ENCODE peak calls at places on chromosomes 5 and 9, in six cellular contexts. L is lower lobe of right lung, H is Peyer's patch, E is hepatocyte, W is cardiac muscle cell, F is BE2C. S is an unnamed sample.

GRCh38 chr5:131082034-131082550 is 83.0 kb downstream of the HINT1 start:
- DNase-seq in L (no peak), H (no peak), E (no peak), W (peak; percentile 10), F (no peak), S (no peak)

GRCh38 chr5:136808756-136809155 is 443.4 kb upstream of the TRPC7 start:
- DNase-seq in L (no peak), H (no peak), E (no peak), W (no peak), F (no peak), S (no peak)

GRCh38 chr5:176793343-176793699 is 17.0 kb upstream of the UNC5A start:
- DNase-seq in L (no peak), H (no peak), E (no peak), W (no peak), F (peak; percentile 70), S (peak; percentile 5)

GRCh38 chr5:43428034-43428712 is 16.0 kb upstream of the CCL28 start:
- DNase-seq in L (no peak), H (no peak), E (no peak), W (no peak), F (no peak), S (peak; percentile 92)

GRCh38 chr5:138109463-138110265 is 25.8 kb downstream of the WNT8A start:
- DNase-seq in L (no peak), H (no peak), E (no peak), W (no peak), F (no peak), S (peak; percentile 17)

GRCh38 chr9:35603506-35603985 is 1.5 kb upstream of the TESK1 start:
- DNase-seq in L (peak; percentile 66), H (no peak), E (peak; percentile 57), W (peak; percentile 93), F (no peak), S (peak; percentile 50)

GRCh38 chr5:169655353-169655752 is 18.3 kb downstream of the DOCK2 start:
- DNase-seq in L (no peak), H (no peak), E (no peak), W (no peak), F (no peak), S (no peak)

GRCh38 chr9:137067860-137068538 is 2.4 kb downstream of the SAPCD2 start:
- DNase-seq in L (peak; percentile 85), H (peak; percentile 91), E (peak; percentile 86), W (peak; percentile 83), F (peak; percentile 85), S (peak; percentile 72)

GRCh38 chr5:83441752-83442151 is 29.8 kb upstream of the VCAN start:
- DNase-seq in L (no peak), H (no peak), E (no peak), W (no peak), F (no peak), S (no peak)

GRCh38 chr9:114424126-114424525 is 36.3 kb upstream of the AKNA start:
- DNase-seq in L (no peak), H (peak; percentile 27), E (no peak), W (no peak), F (no peak), S (no peak)

GRCh38 chr5:10351199-10351881 is 2.2 kb upstream of the MARCHF6 start:
- DNase-seq in L (no peak), H (no peak), E (no peak), W (peak; percentile 87), F (no peak), S (peak; percentile 95)

GRCh38 chr9:135602789-135603481 is 36.4 kb downstream of the GLT6D1 start:
- DNase-seq in L (peak; percentile 55), H (peak; percentile 52), E (peak; percentile 64), W (peak; percentile 39), F (peak; percentile 58), S (peak; percentile 15)

GRCh38 chr9:13651526-13651925 is 372.0 kb upstream of the MPDZ start:
- DNase-seq in L (no peak), H (no peak), E (no peak), W (no peak), F (no peak), S (no peak)

GRCh38 chr5:175711472-175712312 is 53.8 kb downstream of the HRH2 start:
- DNase-seq in L (no peak), H (no peak), E (no peak), W (no peak), F (no peak), S (no peak)

GRCh38 chr5:178642351-178642909 is 15.6 kb upstream of the CLK4 start:
- DNase-seq in L (no peak), H (no peak), E (peak; percentile 31), W (peak; percentile 98), F (peak; percentile 93), S (peak; percentile 96)

GRCh38 chr5:92801921-92802320 is 779.1 kb downstream of the NR2F1-AS1 start:
- DNase-seq in L (no peak), H (no peak), E (peak; percentile 25), W (no peak), F (no peak), S (no peak)

GRCh38 chr5:179060116-179061008 is at the start of gene ZNF354C:
- DNase-seq in L (peak; percentile 93), H (peak; percentile 84), E (peak; percentile 93), W (peak; percentile 95), F (peak; percentile 96), S (peak; percentile 60)

GRCh38 chr5:78747703-78748359 is 99.3 kb upstream of the LHFPL2 start:
- DNase-seq in L (no peak), H (no peak), E (no peak), W (peak; percentile 55), F (no peak), S (peak; percentile 36)

GRCh38 chr5:155729684-155730059 is 597.3 kb upstream of the SGCD start:
- DNase-seq in L (peak; percentile 26), H (no peak), E (peak; percentile 39), W (peak; percentile 2), F (no peak), S (no peak)

GRCh38 chr5:82356808-82357671 is 78.9 kb upstream of the RPS23 start:
- DNase-seq in L (peak; percentile 68), H (peak; percentile 61), E (peak; percentile 75), W (peak; percentile 96), F (no peak), S (peak; percentile 99)

GRCh38 chr5:177473461-177473991 is at the start of gene DBN1:
- DNase-seq in L (no peak), H (no peak), E (peak; percentile 89), W (peak; percentile 72), F (peak; percentile 70), S (no peak)

GRCh38 chr5:81187885-81188284 is 45.2 kb upstream of the CKMT2 start:
- DNase-seq in L (no peak), H (no peak), E (no peak), W (no peak), F (peak; percentile 36), S (no peak)

GRCh38 chr5:173568703-173569102 is 47.7 kb downstream of the BOD1 start:
- DNase-seq in L (no peak), H (no peak), E (no peak), W (no peak), F (no peak), S (no peak)

GRCh38 chr9:83384214-83384613 is 154.0 kb downstream of the FRMD3 start:
- DNase-seq in L (no peak), H (no peak), E (no peak), W (no peak), F (peak; percentile 87), S (no peak)

GRCh38 chr5:71974622-71975021 is 132.7 kb upstream of the MAP1B start:
- DNase-seq in L (no peak), H (no peak), E (no peak), W (no peak), F (no peak), S (peak; percentile 77)

GRCh38 chr9:37593877-37594448 is 1.6 kb upstream of the TOMM5 start:
- DNase-seq in L (no peak), H (no peak), E (no peak), W (no peak), F (no peak), S (no peak)

GRCh38 chr9:14433841-14434511 is 120.0 kb upstream of the NFIB start:
- DNase-seq in L (no peak), H (no peak), E (peak; percentile 58), W (peak; percentile 86), F (peak; percentile 69), S (peak; percentile 57)

DNA sequence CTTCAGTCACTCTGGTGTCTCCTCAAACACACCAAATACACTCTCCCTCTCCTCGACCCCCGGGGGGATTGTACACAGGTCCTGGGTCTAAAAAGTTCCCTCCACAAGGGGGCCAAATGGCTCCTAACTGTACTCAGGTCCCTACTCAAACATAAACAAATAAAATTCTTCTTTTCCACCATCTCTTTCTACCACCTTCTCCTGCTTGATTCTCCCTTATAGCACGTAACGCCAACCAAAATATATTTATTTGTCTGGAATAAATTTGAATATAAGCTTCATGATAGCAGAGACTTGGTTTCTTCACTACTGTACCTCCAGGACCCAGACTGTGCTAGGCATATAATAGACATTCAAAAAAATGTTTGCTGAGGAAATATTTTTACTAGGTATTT is 21.4 kb downstream of the ZNF608 start:
- DNase-seq in L (no peak), H (no peak), E (no peak), W (no peak), F (no peak), S (no peak)
- TF ChIP-seq CTCF in L (no peak), H (no peak), E (no peak), W (no peak), F (peak; percentile 50), S (no peak)

DNA sequence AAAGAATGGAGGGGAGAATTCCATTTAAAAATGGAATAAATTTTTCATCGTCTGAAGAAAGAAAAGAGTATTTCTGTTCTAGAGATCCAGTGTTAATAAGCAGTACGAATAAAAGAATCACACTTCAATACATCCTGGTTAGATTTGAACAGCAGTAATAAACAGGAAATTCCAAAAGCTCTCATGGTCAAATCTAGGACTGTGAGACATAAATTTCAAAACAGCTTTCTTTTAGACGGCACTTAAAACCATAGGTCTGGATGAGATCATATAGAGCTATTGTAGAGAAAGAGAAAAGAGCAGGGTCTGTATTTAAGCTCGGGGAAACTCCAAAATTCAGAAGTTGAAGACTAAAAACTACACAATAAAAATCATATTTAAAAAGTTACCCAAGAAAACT is 1006.9 kb upstream of the CTNND2 start:
- DNase-seq in L (no peak), H (no peak), E (no peak), W (no peak), F (no peak), S (no peak)
- H3K4me3 ChIP-seq in L (no peak overlapping the region), H (no peak overlapping the region), E (no peak overlapping the region), W (no peak overlapping the region), F (no peak overlapping the region), S (no peak overlapping the region)

GRCh38 chr5:34762321-34762871 is 76.6 kb upstream of the TTC23L start:
- DNase-seq in L (no peak), H (no peak), E (peak; percentile 70), W (peak; percentile 81), F (no peak), S (no peak)

GRCh38 chr5:34767127-34767526 is 71.8 kb upstream of the TTC23L start:
- DNase-seq in L (no peak), H (no peak), E (no peak), W (no peak), F (no peak), S (no peak)

GRCh38 chr5:34770486-34770885 is 68.5 kb upstream of the TTC23L start:
- DNase-seq in L (no peak), H (no peak), E (no peak), W (no peak), F (no peak), S (no peak)

GRCh38 chr5:34771076-34771475 is 67.9 kb upstream of the TTC23L start:
- DNase-seq in L (no peak), H (no peak), E (no peak), W (no peak), F (no peak), S (no peak)

GRCh38 chr5:34765662-34766061 is 73.3 kb upstream of the TTC23L start:
- DNase-seq in L (no peak), H (no peak), E (no peak), W (no peak), F (no peak), S (no peak)
- H3K36me3 ChIP-seq in L (no peaks in the 10 kb centered on the region), H (no peaks in the 10 kb centered on the region), E (no peaks in the 10 kb centered on the region), W (no peaks in the 10 kb centered on the region), F (no peaks in the 10 kb centered on the region), S (peaks cover 6% of the 10 kb centered on the region)

GRCh38 chr5:126390056-126390455 is 33.2 kb upstream of the GRAMD2B start:
- DNase-seq in L (no peak), H (no peak), E (no peak), W (no peak), F (no peak), S (no peak)
- TF ChIP-seq CTCF in L (no peak), H (no peak), E (no peak), W (no peak), F (no peak), S (no peak)

S was measured in bronchial epithelial cell.